ENCODE peak calls at places on chromosomes 16 and 17, in seven cellular contexts. U, X, B, F, W, V and Y are unnamed samples.

GRCh38 chr16:30875881-30876791 is 17.7 kb downstream of the BCL7C start:
- DNase-seq in U (no peak), X (peak; percentile 32), B (no peak), F (no peak), W (peak; percentile 34), V (no peak), Y (no peak)

GRCh38 chr17:43416998-43417891 is 18.5 kb downstream of the ARL4D start:
- DNase-seq in U (peak; percentile 83), X (no peak), B (peak; percentile 87), F (no peak), W (peak; percentile 63), V (no peak), Y (no peak)

GRCh38 chr17:61574542-61575351 is 16.3 kb downstream of the NACA2 start:
- DNase-seq in U (peak; percentile 29), X (no peak), B (no peak), F (peak; percentile 61), W (peak; percentile 65), V (no peak), Y (no peak)

GRCh38 chr17:3723556-3724372 is at the start of gene HASPIN:
- DNase-seq in U (peak; percentile 84), X (peak; percentile 94), B (peak; percentile 88), F (peak; percentile 89), W (peak; percentile 78), V (peak; percentile 87), Y (peak; percentile 65)

GRCh38 chr17:28541439-28541838 is 11.0 kb downstream of the UNC119 start:
- DNase-seq in U (no peak), X (no peak), B (no peak), F (no peak), W (no peak), V (no peak), Y (no peak)

GRCh38 chr17:72592242-72592966 is 471.6 kb downstream of the SOX9 start:
- DNase-seq in U (peak; percentile 33), X (peak; percentile 74), B (peak; percentile 82), F (peak; percentile 92), W (peak; percentile 74), V (no peak), Y (no peak)

GRCh38 chr16:9434659-9435058 is 343.2 kb downstream of the HAPSTR1 start:
- DNase-seq in U (no peak), X (no peak), B (no peak), F (no peak), W (no peak), V (no peak), Y (no peak)

GRCh38 chr17:83100853-83101391 is 21.5 kb downstream of the METRNL start:
- DNase-seq in U (no peak), X (no peak), B (no peak), F (no peak), W (no peak), V (no peak), Y (no peak)

GRCh38 chr16:48613061-48613957 is 3.3 kb upstream of the N4BP1 start:
- DNase-seq in U (peak; percentile 85), X (peak; percentile 82), B (no peak), F (no peak), W (no peak), V (no peak), Y (peak; percentile 47)

GRCh38 chr17:67995568-67996191 is 589 bp downstream of the C17orf58 start:
- DNase-seq in U (no peak), X (peak; percentile 37), B (no peak), F (peak; percentile 32), W (no peak), V (no peak), Y (no peak)

GRCh38 chr17:69373069-69373468 is 41.4 kb upstream of the MAP2K6 start:
- DNase-seq in U (no peak), X (no peak), B (no peak), F (no peak), W (no peak), V (no peak), Y (no peak)

GRCh38 chr17:17204041-17204591 is 2.0 kb downstream of the PLD6 start:
- DNase-seq in U (no peak), X (no peak), B (no peak), F (no peak), W (no peak), V (no peak), Y (no peak)

GRCh38 chr17:45414997-45415881 is 17.4 kb downstream of the ARHGAP27 start:
- DNase-seq in U (no peak), X (no peak), B (no peak), F (no peak), W (no peak), V (no peak), Y (no peak)

GRCh38 chr16:9062301-9062700 is 29.1 kb upstream of the HAPSTR1 start:
- DNase-seq in U (no peak), X (no peak), B (no peak), F (no peak), W (no peak), V (no peak), Y (no peak)

GRCh38 chr17:16969931-16970906 is 1.7 kb downstream of the TNFRSF13B start:
- DNase-seq in U (no peak), X (no peak), B (no peak), F (no peak), W (no peak), V (no peak), Y (no peak)

GRCh38 chr16:86524029-86524428 is 13.7 kb downstream of the FOXF1 start:
- DNase-seq in U (no peak), X (no peak), B (no peak), F (no peak), W (no peak), V (no peak), Y (no peak)

GRCh38 chr16:6926762-6927161 is 405.9 kb upstream of the RBFOX1 start:
- DNase-seq in U (no peak), X (no peak), B (no peak), F (no peak), W (no peak), V (no peak), Y (no peak)

GRCh38 chr16:31367875-31368274 is 12.9 kb downstream of the ITGAX start:
- DNase-seq in U (no peak), X (no peak), B (no peak), F (no peak), W (no peak), V (peak; percentile 44), Y (no peak)

GRCh38 chr17:13320046-13320785 is 281.5 kb downstream of the HS3ST3A1 start:
- DNase-seq in U (no peak), X (no peak), B (no peak), F (no peak), W (no peak), V (no peak), Y (no peak)

GRCh38 chr17:57207396-57207795 is 48.9 kb upstream of the MSI2 start:
- DNase-seq in U (no peak), X (no peak), B (no peak), F (no peak), W (no peak), V (no peak), Y (no peak)

GRCh38 chr17:39094607-39095308 is 56.7 kb downstream of the PLXDC1 start:
- DNase-seq in U (no peak), X (peak; percentile 79), B (no peak), F (no peak), W (no peak), V (no peak), Y (no peak)

GRCh38 chr17:2244545-2245525 is 58.8 kb downstream of the SMG6 start:
- DNase-seq in U (peak; percentile 56), X (peak; percentile 88), B (peak; percentile 87), F (peak; percentile 77), W (peak; percentile 78), V (peak; percentile 66), Y (no peak)